ENCODE peak calls at places on chromosomes 3 and 15, in seven cellular contexts. One of them, this sample, is unnamed.

GRCh38 chr3:61578667-61579367 is 17.4 kb downstream of the PTPRG start:
- DNase-seq in fibroblast of lung: no peak
- DNase-seq in tibial artery: no peak
- DNase-seq in MM.1S: no peak
- DNase-seq in psoas muscle: no peak
- DNase-seq in cardiac muscle cell: no peak
- DNase-seq in body of pancreas: no peak
- DNase-seq in this sample: no peak

GRCh38 chr15:31278544-31279220 is 48.0 kb upstream of the KLF13 start:
- DNase-seq in tibial artery: peak
- DNase-seq in cardiac muscle cell: no peak
- DNase-seq in body of pancreas: no peak
- DNase-seq in MM.1S: no peak
- DNase-seq in psoas muscle: no peak
- DNase-seq in fibroblast of lung: no peak
- DNase-seq in this sample: peak

GRCh38 chr15:88448991-88449461 is 18.2 kb downstream of the MRPL46 start:
- DNase-seq in MM.1S: no peak
- DNase-seq in fibroblast of lung: no peak
- DNase-seq in tibial artery: no peak
- DNase-seq in psoas muscle: no peak
- DNase-seq in cardiac muscle cell: no peak
- DNase-seq in body of pancreas: no peak
- DNase-seq in this sample: no peak

GRCh38 chr3:109532257-109533216 is 195.2 kb upstream of the DPPA4 start:
- DNase-seq in tibial artery: no peak
- DNase-seq in MM.1S: peak
- DNase-seq in psoas muscle: no peak
- DNase-seq in cardiac muscle cell: peak
- DNase-seq in fibroblast of lung: peak
- DNase-seq in body of pancreas: peak
- DNase-seq in this sample: peak

GRCh38 chr3:192237992-192238608 is 489.2 kb downstream of the FGF12 start:
- DNase-seq in body of pancreas: no peak
- DNase-seq in fibroblast of lung: no peak
- DNase-seq in psoas muscle: no peak
- DNase-seq in MM.1S: no peak
- DNase-seq in tibial artery: no peak
- DNase-seq in cardiac muscle cell: no peak
- DNase-seq in this sample: no peak

GRCh38 chr3:184284696-184285095 is 8.9 kb downstream of the ECE2 start:
- DNase-seq in tibial artery: no peak
- DNase-seq in fibroblast of lung: peak
- DNase-seq in MM.1S: peak
- DNase-seq in body of pancreas: peak
- DNase-seq in cardiac muscle cell: peak
- DNase-seq in psoas muscle: no peak
- DNase-seq in this sample: peak

GRCh38 chr3:59245879-59246501 is 196.2 kb upstream of the CFAP20DC start:
- DNase-seq in cardiac muscle cell: no peak
- DNase-seq in fibroblast of lung: peak
- DNase-seq in psoas muscle: no peak
- DNase-seq in body of pancreas: no peak
- DNase-seq in MM.1S: no peak
- DNase-seq in tibial artery: no peak
- DNase-seq in this sample: no peak

GRCh38 chr3:170651260-170651845 is 65.5 kb upstream of the SLC7A14 start:
- DNase-seq in cardiac muscle cell: no peak
- DNase-seq in fibroblast of lung: no peak
- DNase-seq in MM.1S: no peak
- DNase-seq in tibial artery: no peak
- DNase-seq in body of pancreas: no peak
- DNase-seq in psoas muscle: no peak
- DNase-seq in this sample: no peak

GRCh38 chr15:51403072-51403878 is 61.8 kb downstream of the GLDN start:
- DNase-seq in fibroblast of lung: peak
- DNase-seq in cardiac muscle cell: peak
- DNase-seq in psoas muscle: no peak
- DNase-seq in body of pancreas: no peak
- DNase-seq in tibial artery: no peak
- DNase-seq in MM.1S: peak
- DNase-seq in this sample: no peak

GRCh38 chr3:160003520-160004128 is 15.0 kb downstream of the IL12A start:
- DNase-seq in fibroblast of lung: peak
- DNase-seq in psoas muscle: peak
- DNase-seq in MM.1S: peak
- DNase-seq in cardiac muscle cell: peak
- DNase-seq in body of pancreas: peak
- DNase-seq in tibial artery: no peak
- DNase-seq in this sample: peak

DNA sequence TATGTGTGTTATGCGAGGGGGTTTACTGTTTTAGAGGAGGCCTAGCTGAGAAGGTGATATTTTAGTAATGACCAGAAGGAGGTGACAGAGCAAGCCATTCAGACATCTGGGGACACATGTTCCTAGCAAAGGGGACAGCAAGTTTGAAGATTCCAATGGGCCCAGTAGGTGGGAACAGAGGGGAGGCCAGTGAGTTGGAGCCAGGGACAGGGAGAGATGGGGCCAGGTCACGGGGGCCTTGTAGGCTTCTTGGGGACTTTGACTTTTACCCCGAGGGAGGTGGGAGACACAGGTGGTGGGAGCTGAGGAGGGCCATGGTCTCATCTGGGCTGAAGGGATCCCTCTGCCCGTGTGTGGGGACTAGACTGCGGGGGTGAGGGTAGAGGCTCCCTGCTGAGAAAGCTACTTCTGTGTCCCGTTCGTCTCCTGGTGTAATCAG is 72.5 kb downstream of the MGLL start:
- DNase-seq in fibroblast of lung: no peak
- DNase-seq in psoas muscle: no peak
- DNase-seq in cardiac muscle cell: no peak
- DNase-seq in tibial artery: no peak
- DNase-seq in body of pancreas: no peak
- DNase-seq in MM.1S: peak
- DNase-seq in this sample: no peak
- TF ChIP-seq CTCF in fibroblast of lung: peak
- TF ChIP-seq CTCF in psoas muscle: no peak
- TF ChIP-seq CTCF in cardiac muscle cell: no peak
- TF ChIP-seq CTCF in tibial artery: no peak
- TF ChIP-seq CTCF in body of pancreas: no peak
- TF ChIP-seq CTCF in MM.1S: peak
- TF ChIP-seq CTCF in this sample: no peak

GRCh38 chr15:78933187-78934062 is 11.4 kb downstream of the CTSH start:
- DNase-seq in psoas muscle: no peak
- DNase-seq in MM.1S: no peak
- DNase-seq in body of pancreas: no peak
- DNase-seq in tibial artery: no peak
- DNase-seq in fibroblast of lung: no peak
- DNase-seq in cardiac muscle cell: no peak
- DNase-seq in this sample: no peak
- H3K27ac ChIP-seq in psoas muscle: no peak
- H3K27ac ChIP-seq in MM.1S: no peak
- H3K27ac ChIP-seq in body of pancreas: no peak
- H3K27ac ChIP-seq in tibial artery: peak
- H3K27ac ChIP-seq in fibroblast of lung: no peak
- H3K27ac ChIP-seq in cardiac muscle cell: no peak
- H3K27ac ChIP-seq in this sample: no peak

DNA sequence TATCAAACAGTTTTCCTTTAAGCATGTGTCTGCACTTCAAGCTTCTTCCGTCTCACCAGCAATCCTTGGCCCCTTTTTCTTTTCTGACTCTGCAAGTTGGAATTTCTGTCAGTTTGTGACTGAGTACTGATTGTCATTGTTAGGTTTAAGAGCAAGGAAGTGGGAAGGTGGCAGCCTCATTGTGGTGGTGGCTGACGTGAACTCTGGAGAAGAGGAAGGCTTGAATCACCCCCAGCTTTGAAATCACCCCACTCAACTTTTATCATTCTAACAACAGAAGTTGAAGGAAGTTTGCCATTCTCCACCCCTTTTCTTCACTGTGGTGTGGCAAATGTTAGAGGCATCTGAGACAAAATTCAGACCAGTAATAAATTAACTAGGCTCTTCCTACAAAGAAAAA is 231.6 kb upstream of the AGTR1 start:
- DNase-seq in fibroblast of lung: peak
- DNase-seq in cardiac muscle cell: no peak
- DNase-seq in MM.1S: no peak
- DNase-seq in psoas muscle: no peak
- DNase-seq in tibial artery: no peak
- DNase-seq in body of pancreas: no peak
- DNase-seq in this sample: no peak
- H3K4me3 ChIP-seq in fibroblast of lung: no peak
- H3K4me3 ChIP-seq in cardiac muscle cell: no peak
- H3K4me3 ChIP-seq in MM.1S: no peak
- H3K4me3 ChIP-seq in psoas muscle: no peak
- H3K4me3 ChIP-seq in tibial artery: no peak
- H3K4me3 ChIP-seq in body of pancreas: no peak
- H3K4me3 ChIP-seq in this sample: no peak

GRCh38 chr15:57327985-57328471 is 48.3 kb upstream of the CGNL1 start:
- DNase-seq in tibial artery: no peak
- DNase-seq in cardiac muscle cell: no peak
- DNase-seq in fibroblast of lung: peak
- DNase-seq in MM.1S: no peak
- DNase-seq in body of pancreas: no peak
- DNase-seq in psoas muscle: peak
- DNase-seq in this sample: no peak

GRCh38 chr15:57323806-57324589 is 52.3 kb upstream of the CGNL1 start:
- DNase-seq in fibroblast of lung: peak
- DNase-seq in cardiac muscle cell: no peak
- DNase-seq in tibial artery: no peak
- DNase-seq in MM.1S: peak
- DNase-seq in psoas muscle: no peak
- DNase-seq in body of pancreas: no peak
- DNase-seq in this sample: no peak

GRCh38 chr15:57324944-57325679 is 51.2 kb upstream of the CGNL1 start:
- DNase-seq in MM.1S: no peak
- DNase-seq in fibroblast of lung: no peak
- DNase-seq in body of pancreas: no peak
- DNase-seq in psoas muscle: no peak
- DNase-seq in cardiac muscle cell: no peak
- DNase-seq in tibial artery: no peak
- DNase-seq in this sample: no peak

GRCh38 chr15:57324590-57324890 is 51.8 kb upstream of the CGNL1 start:
- DNase-seq in tibial artery: no peak
- DNase-seq in MM.1S: no peak
- DNase-seq in psoas muscle: no peak
- DNase-seq in cardiac muscle cell: no peak
- DNase-seq in body of pancreas: no peak
- DNase-seq in fibroblast of lung: no peak
- DNase-seq in this sample: no peak

GRCh38 chr15:57326196-57326595 is 50.1 kb upstream of the CGNL1 start:
- DNase-seq in body of pancreas: no peak
- DNase-seq in cardiac muscle cell: no peak
- DNase-seq in psoas muscle: no peak
- DNase-seq in fibroblast of lung: no peak
- DNase-seq in MM.1S: no peak
- DNase-seq in tibial artery: no peak
- DNase-seq in this sample: no peak
- TF ChIP-seq CTCF in body of pancreas: no peak
- TF ChIP-seq CTCF in cardiac muscle cell: no peak
- TF ChIP-seq CTCF in psoas muscle: no peak
- TF ChIP-seq CTCF in fibroblast of lung: no peak
- TF ChIP-seq CTCF in MM.1S: no peak
- TF ChIP-seq CTCF in tibial artery: no peak
- TF ChIP-seq CTCF in this sample: no peak

DNA sequence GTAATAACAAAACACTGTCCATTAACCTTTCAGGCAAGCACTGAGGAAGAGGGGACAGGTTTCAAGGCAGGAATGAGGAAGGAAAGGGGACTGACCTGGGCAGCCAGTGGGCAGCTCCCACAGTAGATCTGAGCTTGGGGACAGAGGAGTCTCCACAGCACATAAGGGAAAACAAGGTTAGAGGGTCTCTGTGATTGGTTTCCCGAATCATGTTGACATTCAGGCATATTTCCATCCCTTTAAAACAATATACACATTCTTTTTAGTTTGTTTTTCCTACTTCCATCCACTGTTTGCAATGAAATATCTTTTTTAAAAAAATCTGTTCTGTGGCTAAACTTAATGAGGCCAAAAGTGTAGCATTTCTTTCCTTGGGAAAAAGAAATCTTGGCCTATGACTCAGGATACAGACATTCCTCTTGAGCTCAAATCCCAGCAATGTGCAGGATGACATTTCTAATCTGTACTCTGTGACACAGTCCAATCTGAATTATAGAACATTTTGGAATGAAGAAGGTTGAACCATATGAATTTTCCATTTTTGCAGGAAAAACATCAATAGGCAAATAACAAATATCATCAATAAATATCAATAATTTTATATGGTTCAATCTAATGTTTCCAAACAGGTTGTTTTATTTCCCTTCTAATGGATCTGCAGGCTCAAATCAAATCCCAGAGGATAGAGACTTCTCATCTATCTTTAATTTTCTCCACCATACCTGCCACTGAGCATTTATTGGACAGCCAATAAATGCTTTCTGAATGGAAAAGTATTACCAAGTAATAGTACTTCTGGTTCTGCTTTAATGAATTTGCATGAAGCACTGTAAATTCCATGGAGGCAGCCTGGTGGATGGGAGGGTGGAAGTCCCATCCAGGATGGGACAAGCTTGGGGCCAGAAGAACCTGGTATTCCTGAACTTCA is 54.1 kb downstream of the ITGB5 start:
- DNase-seq in MM.1S: no peak
- DNase-seq in cardiac muscle cell: no peak
- DNase-seq in fibroblast of lung: peak
- DNase-seq in psoas muscle: no peak
- DNase-seq in tibial artery: no peak
- DNase-seq in body of pancreas: no peak
- DNase-seq in this sample: no peak
- H3K27ac ChIP-seq in MM.1S: no peak
- H3K27ac ChIP-seq in cardiac muscle cell: no peak
- H3K27ac ChIP-seq in fibroblast of lung: peak
- H3K27ac ChIP-seq in psoas muscle: peak
- H3K27ac ChIP-seq in tibial artery: peak
- H3K27ac ChIP-seq in body of pancreas: no peak
- H3K27ac ChIP-seq in this sample: no peak

GRCh38 chr15:83654379-83655236 is 685 bp downstream of the ADAMTSL3 start:
- DNase-seq in cardiac muscle cell: peak
- DNase-seq in fibroblast of lung: no peak
- DNase-seq in tibial artery: peak
- DNase-seq in body of pancreas: peak
- DNase-seq in MM.1S: no peak
- DNase-seq in psoas muscle: peak
- DNase-seq in this sample: no peak
- H3K4me3 ChIP-seq in cardiac muscle cell: peak
- H3K4me3 ChIP-seq in fibroblast of lung: no peak
- H3K4me3 ChIP-seq in tibial artery: peak
- H3K4me3 ChIP-seq in body of pancreas: peak
- H3K4me3 ChIP-seq in MM.1S: no peak
- H3K4me3 ChIP-seq in psoas muscle: peak
- H3K4me3 ChIP-seq in this sample: peak

GRCh38 chr3:58025824-58026579 is 17.8 kb downstream of the FLNB start:
- DNase-seq in body of pancreas: peak
- DNase-seq in psoas muscle: no peak
- DNase-seq in MM.1S: no peak
- DNase-seq in fibroblast of lung: peak
- DNase-seq in cardiac muscle cell: peak
- DNase-seq in tibial artery: no peak
- DNase-seq in this sample: no peak
- TF ChIP-seq CTCF in body of pancreas: no peak
- TF ChIP-seq CTCF in psoas muscle: no peak
- TF ChIP-seq CTCF in MM.1S: no peak
- TF ChIP-seq CTCF in fibroblast of lung: no peak
- TF ChIP-seq CTCF in cardiac muscle cell: no peak
- TF ChIP-seq CTCF in tibial artery: no peak
- TF ChIP-seq CTCF in this sample: no peak